ENCODE peak calls at places on chromosomes 5 and 9, in six cellular contexts. U, G, X, W, B and L are unnamed samples.
A peak's percentile ranks its signal among the peaks of the same experiment; 100 is the strongest.

GRCh38 chr5:135377751-135378680 is 21.0 kb downstream of the MACROH2A1 start:
- DNase-seq in U (peak; percentile 39), G (no peak), X (no peak), W (no peak), B (no peak), L (peak; percentile 39)

GRCh38 chr9:133403766-133404439 is 13.9 kb downstream of the REXO4 start:
- DNase-seq in U (peak; percentile 62), G (peak; percentile 86), X (peak; percentile 72), W (no peak), B (peak; percentile 24), L (no peak)

GRCh38 chr9:119961774-119962408 is 592.7 kb upstream of the BRINP1 start:
- DNase-seq in U (peak; percentile 18), G (no peak), X (peak; percentile 56), W (no peak), B (peak; percentile 40), L (peak; percentile 31)

GRCh38 chr5:32511778-32512374 is 67.3 kb upstream of the ZFR start:
- DNase-seq in U (no peak), G (no peak), X (no peak), W (peak; percentile 23), B (no peak), L (no peak)

GRCh38 chr5:142474426-142474825 is 149.6 kb upstream of the SPRY4 start:
- DNase-seq in U (peak; percentile 71), G (no peak), X (no peak), W (no peak), B (no peak), L (no peak)

GRCh38 chr9:69949396-69949795 is 94.3 kb upstream of the MAMDC2 start:
- DNase-seq in U (no peak), G (no peak), X (no peak), W (no peak), B (peak; percentile 56), L (peak; percentile 46)

GRCh38 chr5:60649288-60649917 is 50.6 kb downstream of the DEPDC1B start:
- DNase-seq in U (peak; percentile 64), G (no peak), X (no peak), W (no peak), B (peak; percentile 60), L (peak; percentile 57)

GRCh38 chr9:3968891-3969290 is 331.0 kb downstream of the GLIS3 start:
- DNase-seq in U (peak; percentile 93), G (no peak), X (no peak), W (no peak), B (no peak), L (peak; percentile 60)

GRCh38 chr5:117039035-117039434 is 464.4 kb upstream of the SEMA6A start:
- DNase-seq in U (no peak), G (no peak), X (no peak), W (no peak), B (no peak), L (no peak)

GRCh38 chr5:167816354-167816753 is 475.1 kb upstream of the WWC1 start:
- DNase-seq in U (peak; percentile 87), G (no peak), X (no peak), W (no peak), B (peak; percentile 42), L (no peak)

GRCh38 chr5:148145916-148146315 is 22.4 kb upstream of the SPINK14 start:
- DNase-seq in U (peak; percentile 96), G (no peak), X (no peak), W (no peak), B (peak; percentile 64), L (no peak)

GRCh38 chr9:136532799-136533774 is 12.8 kb downstream of the NOTCH1 start:
- DNase-seq in U (no peak), G (peak; percentile 88), X (no peak), W (peak; percentile 78), B (no peak), L (no peak)

GRCh38 chr5:154038241-154038603 is 488 bp downstream of the FAM114A2 start:
- DNase-seq in U (peak; percentile 40), G (peak; percentile 71), X (no peak), W (peak; percentile 63), B (no peak), L (peak; percentile 1)

GRCh38 chr5:113053614-113054013 is 77.0 kb downstream of the DCP2 start:
- DNase-seq in U (no peak), G (no peak), X (no peak), W (no peak), B (peak; percentile 83), L (no peak)

DNA sequence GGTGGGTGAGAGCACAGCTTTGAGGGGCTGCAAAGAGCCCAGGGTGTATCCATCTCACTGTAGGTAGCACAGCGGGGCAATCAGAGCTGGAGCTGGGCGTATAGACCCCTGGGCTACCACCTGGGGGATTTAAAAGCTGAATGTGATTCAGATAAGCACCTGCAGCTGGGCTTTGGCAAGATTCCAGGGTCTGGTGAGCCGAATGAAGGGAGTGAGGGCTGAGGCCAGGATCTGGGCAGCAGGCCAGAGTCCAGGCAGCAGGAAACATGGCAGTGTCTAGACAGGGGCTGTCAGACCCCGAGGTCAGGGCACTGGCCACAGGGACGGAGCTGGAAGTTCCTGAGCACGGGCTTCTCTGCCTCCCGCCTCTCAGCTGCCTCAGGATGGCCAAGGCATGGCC is 8.7 kb downstream of the ASS1 start:
- DNase-seq in U (no peak), G (no peak), X (no peak), W (no peak), B (peak; percentile 74), L (no peak)
- TF ChIP-seq CTCF in U (no peak), G (no peak), X (no peak), W (no peak), B (no peak), L (no peak)

GRCh38 chr9:115158666-115159481 is 40.9 kb upstream of the TNC start:
- DNase-seq in U (peak; percentile 77), G (no peak), X (no peak), W (no peak), B (peak; percentile 36), L (peak; percentile 72)
- TF ChIP-seq CTCF in U (no peak), G (no peak), X (no peak), W (no peak), B (no peak), L (no peak)

GRCh38 chr9:35835766-35836165 is 6.7 kb downstream of the TMEM8B start:
- DNase-seq in U (no peak), G (no peak), X (no peak), W (no peak), B (no peak), L (no peak)

GRCh38 chr9:35836595-35836994 is 7.6 kb downstream of the TMEM8B start:
- DNase-seq in U (no peak), G (no peak), X (no peak), W (no peak), B (no peak), L (no peak)

GRCh38 chr9:35834260-35835215 is 5.5 kb downstream of the TMEM8B start:
- DNase-seq in U (no peak), G (no peak), X (no peak), W (no peak), B (no peak), L (no peak)

GRCh38 chr9:35832814-35833213 is 3.8 kb downstream of the TMEM8B start:
- DNase-seq in U (no peak), G (no peak), X (no peak), W (no peak), B (no peak), L (no peak)

DNA sequence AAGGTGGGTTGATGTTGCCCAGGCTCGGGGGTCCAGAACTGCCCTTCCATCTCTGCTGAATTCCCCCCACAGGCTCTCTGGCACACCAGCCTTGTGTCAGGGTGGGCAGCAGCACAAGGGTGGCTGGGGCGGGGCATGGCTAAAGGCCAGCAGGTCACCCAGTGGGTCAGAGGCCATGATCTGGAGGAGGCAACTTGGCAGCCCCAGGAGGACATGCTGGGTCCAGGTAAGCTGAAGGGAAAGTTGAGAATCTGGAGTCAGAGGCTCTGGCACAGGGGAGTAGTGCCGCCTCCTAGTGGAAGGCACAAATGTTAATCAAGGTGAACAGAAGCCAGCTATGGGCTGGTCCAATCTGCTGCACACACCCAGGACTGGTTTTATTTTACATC is 6.2 kb downstream of the TMEM8B start:
- DNase-seq in U (no peak), G (no peak), X (no peak), W (no peak), B (no peak), L (no peak)
- TF ChIP-seq CTCF in U (peak; percentile 66), G (no peak), X (no peak), W (no peak), B (peak; percentile 30), L (peak; percentile 66)

DNA sequence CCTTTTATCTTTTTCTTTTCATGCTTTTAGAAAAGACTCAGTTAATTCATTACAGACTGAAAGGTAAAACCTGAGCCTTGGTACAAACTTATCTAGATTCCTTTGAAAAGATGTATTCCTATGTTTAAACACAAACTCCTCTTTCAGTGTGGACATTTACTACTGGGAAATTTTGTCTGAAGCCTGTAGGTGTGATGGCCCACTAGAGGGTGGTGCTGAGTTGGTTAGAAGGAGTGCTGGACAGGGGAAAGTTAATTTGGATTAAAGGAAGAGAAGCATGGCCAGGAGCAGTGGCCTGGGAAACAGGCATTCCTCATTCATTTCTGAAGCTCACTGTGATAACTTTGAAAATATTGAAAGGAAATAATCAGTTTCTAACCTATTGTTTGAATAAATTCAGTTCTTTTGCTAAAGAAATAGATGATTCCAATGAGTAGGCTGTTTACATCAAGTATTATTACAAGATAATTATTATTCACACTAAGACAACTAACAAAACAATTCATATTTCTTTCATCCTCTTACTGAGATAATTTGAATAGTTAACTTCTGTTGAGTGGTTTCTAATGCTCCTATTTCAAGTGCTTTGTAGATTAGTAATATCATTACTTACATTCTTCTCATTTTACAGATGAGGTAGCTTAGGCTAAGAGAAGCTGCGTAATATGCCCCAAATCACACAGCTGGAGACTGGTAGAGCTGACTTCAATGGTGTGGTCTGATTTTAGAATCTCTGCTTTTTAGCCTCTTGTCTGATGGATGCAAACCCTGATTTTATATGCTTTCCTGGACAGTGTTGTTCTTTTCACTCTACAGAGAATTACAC is 150.9 kb downstream of the ADGRV1 start:
- DNase-seq in U (peak; percentile 47), G (no peak), X (no peak), W (no peak), B (peak; percentile 50), L (peak; percentile 10)
- TF ChIP-seq CTCF in U (peak; percentile 70), G (peak; percentile 30), X (peak; percentile 57), W (no peak), B (peak; percentile 88), L (peak; percentile 74)